ENCODE peak calls at places on chromosomes 5 and 9, in five cellular contexts. E is LHCN-M2; V is stimulated activated CD8-positive, alpha-beta memory T cell treated with anti-CD3 and anti-CD28 coated beads, Interleukin-15, amount 100 ng/mL, for 24 hours; U is GM23248; D is omental fat pad. P is an unnamed sample.

GRCh38 chr9:971901-972511 is 4.4 kb upstream of the DMRT3 start:
- DNase-seq in E (no peak), V (no peak), U (no peak), D (no peak), P (no peak)

GRCh38 chr9:82957526-82958379 is 105.2 kb downstream of the RASEF start:
- DNase-seq in E (no peak), V (no peak), U (no peak), D (no peak), P (peak; percentile 17)

GRCh38 chr9:33024126-33024965 is 727 bp upstream of the DNAJA1 start:
- DNase-seq in E (no peak), V (no peak), U (peak; percentile 83), D (no peak), P (peak; percentile 29)

GRCh38 chr5:149785341-149785740 is 55.2 kb downstream of the PPARGC1B start:
- DNase-seq in E (no peak), V (no peak), U (no peak), D (no peak), P (no peak)

GRCh38 chr5:55524816-55525215 is 9.9 kb downstream of the PLPP1 start:
- DNase-seq in E (no peak), V (no peak), U (peak; percentile 17), D (no peak), P (no peak)

GRCh38 chr9:98794802-98795201 is 1.6 kb downstream of the ANKS6 start:
- DNase-seq in E (no peak), V (no peak), U (no peak), D (no peak), P (no peak)

GRCh38 chr5:138900281-138900965 is 25.3 kb upstream of the LRRTM2 start:
- DNase-seq in E (peak; percentile 58), V (no peak), U (peak; percentile 45), D (no peak), P (no peak)

GRCh38 chr5:43359738-43360137 is 46.5 kb upstream of the HMGCS1 start:
- DNase-seq in E (no peak), V (no peak), U (no peak), D (no peak), P (no peak)

GRCh38 chr5:29229461-29229860 is 1964.0 kb upstream of the CDH6 start:
- DNase-seq in E (no peak), V (no peak), U (no peak), D (no peak), P (no peak)

GRCh38 chr5:114296191-114296590 is 65.7 kb upstream of the KCNN2 start:
- DNase-seq in E (no peak), V (no peak), U (no peak), D (no peak), P (no peak)

P was measured in SJCRH30.